ENCODE peak calls at places on chromosomes 16 and 17, in four cellular contexts. B is MCF 10A, D is foreskin keratinocyte, N is H9. K is an unnamed sample.

GRCh38 chr16:11056989-11057645 is 112.8 kb downstream of the CLEC16A start:
- DNase-seq in N (no peak), B (no peak), D (peak; percentile 14), K (no peak)

GRCh38 chr17:72560303-72561247 is 439.8 kb downstream of the SOX9 start:
- DNase-seq in N (peak; percentile 86), B (peak; percentile 65), D (no peak), K (no peak)

GRCh38 chr16:86210403-86211193 is 299.7 kb upstream of the FOXF1 start:
- DNase-seq in B (no peak), N (no peak), D (no peak), K (no peak)

GRCh38 chr16:23334421-23334853 is 32.3 kb downstream of the SCNN1B start:
- DNase-seq in N (no peak), B (no peak), D (no peak), K (no peak)

GRCh38 chr16:24896439-24896838 is 50.7 kb downstream of the SLC5A11 start:
- DNase-seq in N (no peak), D (no peak), B (no peak), K (no peak)

GRCh38 chr16:69408451-69408850 is 16.0 kb upstream of the CYB5B start:
- DNase-seq in D (no peak), B (peak; percentile 37), N (no peak), K (no peak)

GRCh38 chr16:80803341-80804060 is 897 bp downstream of the CDYL2 start:
- DNase-seq in D (no peak), N (peak; percentile 61), B (no peak), K (peak; percentile 58)

GRCh38 chr16:46743232-46743719 is 4.9 kb downstream of the MYLK3 start:
- DNase-seq in D (peak; percentile 17), N (peak; percentile 40), B (no peak), K (no peak)

GRCh38 chr17:11086623-11087022 is 154.4 kb upstream of the SHISA6 start:
- DNase-seq in N (no peak), D (no peak), B (no peak), K (no peak)

GRCh38 chr16:79269211-79269863 is 331.2 kb downstream of the MAF start:
- DNase-seq in B (no peak), N (no peak), D (no peak), K (no peak)

GRCh38 chr17:75625813-75626486 is 7.3 kb upstream of the SMIM5 start:
- DNase-seq in N (peak; percentile 87), B (peak; percentile 24), D (no peak), K (peak; percentile 44)

GRCh38 chr17:76452102-76452645 is 778 bp downstream of the UBE2O start:
- DNase-seq in B (no peak), N (no peak), D (no peak), K (no peak)

DNA sequence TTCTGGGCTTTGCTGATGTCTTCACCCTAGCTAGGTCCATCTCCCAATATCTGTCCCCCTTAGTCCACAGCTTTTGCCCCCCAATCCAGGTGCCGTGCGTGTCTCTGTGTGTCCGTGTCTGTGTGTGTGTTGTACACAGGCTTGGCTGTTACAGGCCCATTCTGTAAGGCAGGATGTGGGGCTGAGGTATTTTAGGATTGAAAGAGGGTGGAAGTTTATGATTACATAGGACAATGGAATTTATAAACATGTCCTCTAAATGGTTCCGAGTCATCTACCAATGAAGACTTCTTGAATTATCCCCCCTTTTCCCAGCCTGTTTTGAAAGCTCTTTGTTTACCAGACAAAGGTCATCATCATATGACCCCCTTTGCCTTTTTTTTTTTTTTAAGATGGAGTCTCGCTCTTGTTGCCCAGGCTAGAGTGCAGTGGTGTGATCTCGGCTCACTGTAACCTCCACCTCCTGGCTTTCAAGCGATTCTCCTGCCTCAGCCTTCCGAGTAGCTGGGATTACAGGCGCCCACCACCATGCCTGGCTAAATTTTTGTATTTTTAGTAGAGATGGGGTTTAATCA is 21.8 kb downstream of the ACE start:
- DNase-seq in N (no peak), D (no peak), B (no peak), K (no peak)
- TF ChIP-seq CTCF in N (no peak), D (no peak), B (no peak), K (no peak)

DNA sequence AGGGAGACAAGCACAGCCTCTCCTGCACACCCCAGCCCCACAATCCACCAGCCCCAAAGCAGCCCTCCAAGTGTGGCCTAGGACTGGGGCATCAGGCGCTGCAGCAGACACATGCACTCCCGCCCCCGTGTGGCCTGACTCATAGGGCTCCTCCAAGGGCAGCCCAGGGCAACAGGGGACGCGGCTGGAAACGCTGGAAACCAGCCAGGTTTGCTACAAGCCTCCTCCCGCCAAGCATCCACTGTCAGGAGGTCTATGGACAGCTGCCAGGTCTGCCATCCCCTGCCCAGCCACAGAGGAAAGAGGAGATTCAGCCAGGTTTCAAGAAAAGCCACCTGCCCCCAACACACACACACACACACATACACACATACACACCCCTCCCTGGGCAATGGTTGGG is 25.8 kb downstream of the SRCIN1 start:
- DNase-seq in D (peak; percentile 13), N (peak; percentile 89), B (peak; percentile 75), K (no peak)
- TF ChIP-seq CTCF in D (peak; percentile 34), N (peak; percentile 60), B (peak; percentile 28), K (no peak)

GRCh38 chr17:78849026-78849425 is 8.4 kb upstream of the USP36 start:
- DNase-seq in N (no peak), D (no peak), B (no peak), K (no peak)

GRCh38 chr17:78854508-78854907 is 13.9 kb upstream of the USP36 start:
- DNase-seq in N (no peak), B (no peak), D (no peak), K (no peak)

GRCh38 chr17:78853926-78854394 is 13.3 kb upstream of the USP36 start:
- DNase-seq in D (no peak), B (no peak), N (no peak), K (no peak)

GRCh38 chr17:78855561-78856165 is 15.0 kb upstream of the USP36 start:
- DNase-seq in N (no peak), B (no peak), D (no peak), K (no peak)

GRCh38 chr17:78852709-78853111 is 12.1 kb upstream of the USP36 start:
- DNase-seq in D (no peak), B (no peak), N (peak; percentile 73), K (no peak)
- TF ChIP-seq CTCF in D (no peak), B (no peak), N (peak; percentile 50), K (no peak)

GRCh38 chr17:17386143-17386800 is 83.1 kb downstream of the NT5M start:
- DNase-seq in B (no peak), D (no peak), N (no peak), K (no peak)

GRCh38 chr17:17388657-17389496 is 85.7 kb downstream of the NT5M start:
- DNase-seq in B (no peak), D (no peak), N (no peak), K (no peak)

GRCh38 chr17:17385502-17385901 is 82.3 kb downstream of the NT5M start:
- DNase-seq in N (no peak), D (no peak), B (no peak), K (no peak)

GRCh38 chr17:17387017-17387416 is 83.8 kb downstream of the NT5M start:
- DNase-seq in B (peak; percentile 77), D (peak; percentile 86), N (no peak), K (no peak)

GRCh38 chr17:17387461-17388362 is 84.5 kb downstream of the NT5M start:
- DNase-seq in D (peak; percentile 70), N (peak; percentile 93), B (peak; percentile 70), K (no peak)
- TF ChIP-seq CTCF in D (peak; percentile 85), N (peak; percentile 90), B (peak; percentile 30), K (no peak)

DNA sequence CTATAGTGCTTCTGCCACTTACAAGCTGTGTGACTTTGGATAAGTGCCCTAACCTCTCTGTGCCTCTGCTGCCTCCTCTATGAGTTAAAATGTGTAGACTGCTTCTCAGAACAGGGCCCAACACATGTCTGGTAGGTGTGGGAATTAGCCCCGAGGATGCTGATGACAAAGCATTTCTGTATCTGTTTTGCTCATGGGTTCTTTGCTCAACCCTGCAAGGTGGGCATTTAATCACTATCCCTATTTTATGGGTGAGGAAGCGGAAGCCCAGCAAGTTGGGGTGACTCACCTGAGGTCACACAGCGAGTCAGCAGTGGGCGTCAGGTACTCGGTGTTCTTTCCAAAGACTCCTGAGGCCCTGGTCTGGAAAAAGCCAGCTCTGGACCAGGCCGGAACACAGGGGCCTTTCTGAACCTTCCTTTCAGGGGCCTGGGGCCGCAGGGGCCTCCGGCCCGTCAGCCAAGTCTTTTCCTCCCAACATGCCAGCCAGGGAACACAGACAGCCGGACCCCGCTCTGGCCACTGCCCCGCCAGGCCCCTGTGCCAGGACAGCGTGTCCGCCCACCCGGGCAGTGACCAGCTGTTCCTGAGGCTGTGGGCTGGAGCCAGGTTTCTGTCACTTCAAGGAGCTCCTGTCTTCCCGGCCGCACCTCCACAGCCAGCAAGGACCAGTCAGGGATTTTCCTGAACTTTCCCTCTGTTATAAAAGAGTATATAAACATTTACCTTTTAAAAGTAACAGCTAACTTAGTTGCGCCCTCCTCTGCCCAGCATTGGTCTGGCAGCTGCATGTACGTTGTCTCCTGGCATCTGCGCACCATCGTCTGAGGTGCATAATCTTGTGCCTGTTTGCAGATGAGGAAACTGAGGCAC is 62.5 kb downstream of the SREBF1 start:
- DNase-seq in B (peak; percentile 86), N (no peak), D (peak; percentile 94), K (no peak)
- TF ChIP-seq CTCF in B (peak; percentile 73), N (peak; percentile 43), D (peak; percentile 78), K (no peak)

GRCh38 chr16:17930280-17930679 is 406.3 kb downstream of the NPIPA8 start:
- DNase-seq in D (no peak), N (no peak), B (no peak), K (no peak)
- TF ChIP-seq CTCF in D (peak; percentile 16), N (peak; percentile 52), B (no peak), K (no peak)

K was measured in CD14-positive monocyte.